ENCODE peak calls at places on chromosomes 4 and X, in seven cellular contexts. One of them, this sample, is unnamed.
A peak's percentile ranks its signal among the peaks of the same experiment; 100 is the strongest.

GRCh38 chr4:55635760-55636621 is at the start of gene NMU:
- DNase-seq in A549: no peak
- DNase-seq in tibial nerve: no peak
- DNase-seq in heart left ventricle: no peak
- DNase-seq in suprapubic skin: peak; percentile 56
- DNase-seq in Peyer's patch: peak; percentile 49
- DNase-seq in H54: peak; percentile 25
- DNase-seq in this sample: peak; percentile 57

GRCh38 chr4:12615822-12616221 is 868.3 kb downstream of the RAB28 start:
- DNase-seq in A549: no peak
- DNase-seq in tibial nerve: no peak
- DNase-seq in heart left ventricle: no peak
- DNase-seq in suprapubic skin: no peak
- DNase-seq in Peyer's patch: no peak
- DNase-seq in H54: no peak
- DNase-seq in this sample: no peak

GRCh38 chr4:122537388-122538135 is 81.0 kb upstream of the IL2 start:
- DNase-seq in A549: no peak
- DNase-seq in tibial nerve: no peak
- DNase-seq in heart left ventricle: no peak
- DNase-seq in suprapubic skin: no peak
- DNase-seq in Peyer's patch: no peak
- DNase-seq in H54: no peak
- DNase-seq in this sample: no peak

GRCh38 chr4:158282252-158282651 is 72.0 kb downstream of the TMEM144 start:
- DNase-seq in A549: no peak
- DNase-seq in tibial nerve: no peak
- DNase-seq in heart left ventricle: no peak
- DNase-seq in suprapubic skin: no peak
- DNase-seq in Peyer's patch: no peak
- DNase-seq in H54: no peak
- DNase-seq in this sample: no peak

GRCh38 chr4:2045518-2045951 is 13.6 kb upstream of the NAT8L start:
- DNase-seq in A549: no peak
- DNase-seq in tibial nerve: no peak
- DNase-seq in heart left ventricle: no peak
- DNase-seq in suprapubic skin: no peak
- DNase-seq in Peyer's patch: peak; percentile 36
- DNase-seq in H54: peak; percentile 87
- DNase-seq in this sample: no peak

GRCh38 chrX:49058794-49059193 is at the start of gene CCDC120:
- DNase-seq in A549: no peak
- DNase-seq in tibial nerve: no peak
- DNase-seq in heart left ventricle: no peak
- DNase-seq in suprapubic skin: no peak
- DNase-seq in Peyer's patch: peak; percentile 62
- DNase-seq in H54: no peak
- DNase-seq in this sample: no peak

GRCh38 chrX:119887721-119888425 is 7.8 kb upstream of the AKAP14 start:
- DNase-seq in A549: peak; percentile 78
- DNase-seq in tibial nerve: no peak
- DNase-seq in heart left ventricle: peak; percentile 65
- DNase-seq in suprapubic skin: peak; percentile 74
- DNase-seq in Peyer's patch: peak; percentile 81
- DNase-seq in H54: no peak
- DNase-seq in this sample: peak; percentile 72

GRCh38 chr4:102780476-102781144 is 19.8 kb upstream of the MANBA start:
- DNase-seq in A549: no peak
- DNase-seq in tibial nerve: no peak
- DNase-seq in heart left ventricle: no peak
- DNase-seq in suprapubic skin: no peak
- DNase-seq in Peyer's patch: no peak
- DNase-seq in H54: peak; percentile 3
- DNase-seq in this sample: peak; percentile 90

GRCh38 chr4:52659722-52660261 is 691 bp upstream of the USP46 start:
- DNase-seq in A549: peak; percentile 8
- DNase-seq in tibial nerve: peak; percentile 43
- DNase-seq in heart left ventricle: peak; percentile 78
- DNase-seq in suprapubic skin: peak; percentile 82
- DNase-seq in Peyer's patch: peak; percentile 80
- DNase-seq in H54: no peak
- DNase-seq in this sample: peak; percentile 64

GRCh38 chr4:11724731-11725130 is 296.0 kb upstream of the HS3ST1 start:
- DNase-seq in A549: no peak
- DNase-seq in tibial nerve: no peak
- DNase-seq in heart left ventricle: no peak
- DNase-seq in suprapubic skin: no peak
- DNase-seq in Peyer's patch: no peak
- DNase-seq in H54: no peak
- DNase-seq in this sample: no peak

GRCh38 chr4:7549866-7550265 is 115.1 kb upstream of the PSAPL1 start:
- DNase-seq in A549: no peak
- DNase-seq in tibial nerve: no peak
- DNase-seq in heart left ventricle: no peak
- DNase-seq in suprapubic skin: no peak
- DNase-seq in Peyer's patch: no peak
- DNase-seq in H54: no peak
- DNase-seq in this sample: no peak

GRCh38 chrX:100319716-100320115 is 90.4 kb downstream of the PCDH19 start:
- DNase-seq in A549: no peak
- DNase-seq in tibial nerve: no peak
- DNase-seq in heart left ventricle: no peak
- DNase-seq in suprapubic skin: no peak
- DNase-seq in Peyer's patch: no peak
- DNase-seq in H54: no peak
- DNase-seq in this sample: no peak

GRCh38 chr4:6727081-6727942 is 11.3 kb downstream of the BLOC1S4 start:
- DNase-seq in A549: no peak
- DNase-seq in tibial nerve: no peak
- DNase-seq in heart left ventricle: no peak
- DNase-seq in suprapubic skin: no peak
- DNase-seq in Peyer's patch: no peak
- DNase-seq in H54: no peak
- DNase-seq in this sample: no peak

GRCh38 chr4:5142726-5143125 is 91.4 kb downstream of the STK32B start:
- DNase-seq in A549: peak; percentile 16
- DNase-seq in tibial nerve: peak; percentile 45
- DNase-seq in heart left ventricle: no peak
- DNase-seq in suprapubic skin: no peak
- DNase-seq in Peyer's patch: peak; percentile 55
- DNase-seq in H54: no peak
- DNase-seq in this sample: peak; percentile 46

GRCh38 chr4:135741583-135741982 is 1540.0 kb upstream of the PABPC4L start:
- DNase-seq in A549: no peak
- DNase-seq in tibial nerve: no peak
- DNase-seq in heart left ventricle: no peak
- DNase-seq in suprapubic skin: no peak
- DNase-seq in Peyer's patch: no peak
- DNase-seq in H54: no peak
- DNase-seq in this sample: no peak

GRCh38 chr4:25930722-25931354 is 16.8 kb downstream of the SMIM20 start:
- DNase-seq in A549: no peak
- DNase-seq in tibial nerve: no peak
- DNase-seq in heart left ventricle: no peak
- DNase-seq in suprapubic skin: no peak
- DNase-seq in Peyer's patch: no peak
- DNase-seq in H54: no peak
- DNase-seq in this sample: no peak

GRCh38 chr4:70559216-70559830 is 32.7 kb upstream of the AMBN start:
- DNase-seq in A549: peak; percentile 42
- DNase-seq in tibial nerve: peak; percentile 67
- DNase-seq in heart left ventricle: no peak
- DNase-seq in suprapubic skin: no peak
- DNase-seq in Peyer's patch: peak; percentile 71
- DNase-seq in H54: peak; percentile 2
- DNase-seq in this sample: peak; percentile 57

GRCh38 chr4:25092139-25092538 is 61.4 kb upstream of the LGI2 start:
- DNase-seq in A549: no peak
- DNase-seq in tibial nerve: no peak
- DNase-seq in heart left ventricle: no peak
- DNase-seq in suprapubic skin: no peak
- DNase-seq in Peyer's patch: no peak
- DNase-seq in H54: no peak
- DNase-seq in this sample: no peak

DNA sequence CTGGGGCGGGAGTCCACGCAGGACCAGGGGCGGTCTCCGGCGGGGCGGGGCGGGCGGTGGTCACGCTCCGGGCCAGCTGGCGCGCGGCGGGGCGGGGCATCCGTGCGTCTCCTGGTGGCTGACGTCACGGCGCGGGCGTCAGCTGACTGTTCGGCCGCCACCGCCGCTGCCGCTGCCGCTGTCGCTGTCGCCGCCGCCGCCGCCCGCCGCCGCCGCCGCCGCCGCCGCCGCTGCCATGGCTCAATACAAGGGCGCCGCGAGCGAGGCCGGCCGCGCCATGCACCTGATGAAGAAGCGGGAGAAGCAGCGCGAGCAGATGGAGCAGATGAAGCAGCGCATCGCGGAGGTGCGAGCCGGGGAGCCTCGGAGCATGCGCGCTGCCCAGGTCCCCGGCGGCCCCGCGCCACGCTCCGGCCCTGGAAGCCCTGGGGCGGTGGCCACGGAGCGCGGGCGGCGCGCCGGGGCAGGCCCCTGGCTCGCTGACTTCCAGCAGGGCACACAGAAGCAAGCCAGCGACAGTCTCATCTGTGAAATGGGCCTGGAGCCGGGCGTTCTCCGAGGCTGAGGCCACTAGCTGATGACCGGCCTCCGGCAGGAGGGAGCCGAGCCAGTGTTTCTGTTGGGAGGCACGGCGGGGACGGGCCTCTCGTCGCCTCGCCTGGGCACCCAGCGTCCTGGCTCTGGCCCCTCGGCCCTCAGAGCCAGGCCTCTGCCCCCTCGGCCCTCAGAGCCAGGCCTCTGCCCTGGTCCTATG is at the start of gene FAM50A:
- DNase-seq in A549: peak; percentile 79
- DNase-seq in tibial nerve: peak; percentile 67
- DNase-seq in heart left ventricle: peak; percentile 78
- DNase-seq in suprapubic skin: no peak
- DNase-seq in Peyer's patch: peak; percentile 92
- DNase-seq in H54: peak; percentile 47
- DNase-seq in this sample: peak; percentile 92
- TF ChIP-seq POLR2A in A549: peak; percentile 29
- TF ChIP-seq POLR2A in tibial nerve: peak; percentile 86
- TF ChIP-seq POLR2A in heart left ventricle: peak; percentile 6
- TF ChIP-seq POLR2A in suprapubic skin: no peak
- TF ChIP-seq POLR2A in Peyer's patch: no peak
- TF ChIP-seq POLR2A in H54: peak; percentile 28
- TF ChIP-seq POLR2A in this sample: no peak

DNA sequence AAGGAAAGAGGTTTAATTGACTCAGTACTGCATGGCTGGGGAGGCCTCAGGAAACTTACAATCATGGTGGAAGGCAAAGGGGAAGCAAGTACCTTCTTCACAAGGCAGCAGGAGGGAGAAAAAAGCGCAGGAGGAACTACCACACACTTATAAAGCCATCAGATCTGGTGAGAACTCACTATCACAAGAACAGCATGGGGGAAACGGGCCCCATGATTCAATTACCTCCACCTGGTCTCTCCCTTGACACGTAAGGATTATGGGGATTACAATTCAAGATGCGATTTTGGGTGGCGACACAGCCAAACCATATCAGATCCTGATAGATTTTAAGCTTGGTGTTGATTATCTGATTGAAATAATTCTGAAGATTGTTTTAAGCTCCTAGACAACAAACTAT is 218.7 kb downstream of the CBR4 start:
- DNase-seq in A549: no peak
- DNase-seq in tibial nerve: no peak
- DNase-seq in heart left ventricle: no peak
- DNase-seq in suprapubic skin: no peak
- DNase-seq in Peyer's patch: no peak
- DNase-seq in H54: no peak
- DNase-seq in this sample: no peak
- TF ChIP-seq POLR2A in A549: no peak
- TF ChIP-seq POLR2A in tibial nerve: no peak
- TF ChIP-seq POLR2A in heart left ventricle: no peak
- TF ChIP-seq POLR2A in suprapubic skin: no peak
- TF ChIP-seq POLR2A in Peyer's patch: no peak
- TF ChIP-seq POLR2A in H54: no peak
- TF ChIP-seq POLR2A in this sample: no peak

GRCh38 chr4:74039065-74039763 is 725 bp upstream of the CXCL3 start:
- DNase-seq in A549: no peak
- DNase-seq in tibial nerve: peak; percentile 9
- DNase-seq in heart left ventricle: no peak
- DNase-seq in suprapubic skin: no peak
- DNase-seq in Peyer's patch: no peak
- DNase-seq in H54: no peak
- DNase-seq in this sample: peak; percentile 40
- TF ChIP-seq POLR2A in A549: no peak
- TF ChIP-seq POLR2A in tibial nerve: no peak
- TF ChIP-seq POLR2A in heart left ventricle: no peak
- TF ChIP-seq POLR2A in suprapubic skin: no peak
- TF ChIP-seq POLR2A in Peyer's patch: no peak
- TF ChIP-seq POLR2A in H54: no peak
- TF ChIP-seq POLR2A in this sample: peak; percentile 21

DNA sequence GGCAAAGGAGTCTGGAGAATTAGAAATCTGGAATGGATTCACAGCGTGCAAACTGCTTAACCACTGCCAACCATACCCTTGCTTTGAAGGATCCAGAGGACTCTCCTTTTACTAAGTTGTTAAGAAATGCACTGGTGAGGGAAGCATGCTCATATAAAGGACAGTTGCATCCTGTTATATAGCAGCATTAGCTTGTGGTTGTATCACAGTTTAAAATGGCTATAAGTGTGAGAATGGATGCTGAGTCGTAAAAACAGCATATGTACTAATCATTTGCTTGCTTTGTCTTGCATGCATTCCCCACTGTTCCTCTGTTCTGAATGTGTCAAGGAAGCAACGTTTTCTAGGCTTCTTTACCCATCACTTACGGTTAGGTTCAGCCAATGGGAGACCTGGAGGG is 101.1 kb downstream of the CXCL13 start:
- DNase-seq in A549: no peak
- DNase-seq in tibial nerve: no peak
- DNase-seq in heart left ventricle: no peak
- DNase-seq in suprapubic skin: no peak
- DNase-seq in Peyer's patch: no peak
- DNase-seq in H54: no peak
- DNase-seq in this sample: no peak
- TF ChIP-seq POLR2A in A549: no peak
- TF ChIP-seq POLR2A in tibial nerve: no peak
- TF ChIP-seq POLR2A in heart left ventricle: no peak
- TF ChIP-seq POLR2A in suprapubic skin: no peak
- TF ChIP-seq POLR2A in Peyer's patch: no peak
- TF ChIP-seq POLR2A in H54: no peak
- TF ChIP-seq POLR2A in this sample: no peak

This sample was measured in erythroblast.